ENCODE peak calls at places on chromosomes 16 and 17, in six cellular contexts. E is left ventricle myocardium inferior, X is heart right ventricle, P is breast epithelium, L is left lung, C is cardiac muscle cell. Q is an unnamed sample.

GRCh38 chr16:12437761-12438440 is 365.8 kb downstream of the CPPED1 start:
- DNase-seq in C (no peak), P (no peak), X (no peak), E (no peak), L (no peak), Q (no peak)

GRCh38 chr16:49484454-49484853 is 110.8 kb downstream of the C16orf78 start:
- DNase-seq in E (peak), P (peak), X (peak), C (peak), L (peak), Q (peak)

GRCh38 chr17:72702998-72703397 is 389.5 kb downstream of the SLC39A11 start:
- DNase-seq in P (no peak), C (peak), X (no peak), E (no peak), L (no peak), Q (no peak)

GRCh38 chr16:1877089-1877488 is 5.1 kb upstream of the MEIOB start:
- DNase-seq in X (no peak), L (no peak), C (no peak), P (no peak), E (no peak), Q (no peak)

GRCh38 chr17:51739245-51739886 is 419.1 kb downstream of the CA10 start:
- DNase-seq in E (no peak), C (no peak), P (no peak), L (no peak), X (no peak), Q (no peak)

GRCh38 chr16:30543067-30543466 is 8.4 kb upstream of the ZNF747 start:
- DNase-seq in C (no peak), X (no peak), E (no peak), L (no peak), P (no peak), Q (no peak)

GRCh38 chr17:56629450-56630187 is 36.1 kb downstream of the NOG start:
- DNase-seq in L (no peak), X (no peak), E (no peak), P (no peak), C (peak), Q (no peak)

GRCh38 chr16:21250072-21250923 is 16.8 kb downstream of the ANKS4B start:
- DNase-seq in E (no peak), X (no peak), L (no peak), P (no peak), C (no peak), Q (no peak)

GRCh38 chr17:16352838-16353701 is at the start of gene CENPV:
- DNase-seq in C (peak), E (peak), L (peak), X (peak), P (no peak), Q (peak)

GRCh38 chr17:38609280-38610031 is 3.7 kb upstream of the SRCIN1 start:
- DNase-seq in X (no peak), L (peak), C (no peak), E (no peak), P (no peak), Q (no peak)
- TF ChIP-seq CTCF in X (no peak), L (no peak), C (peak), E (no peak), P (no peak), Q (no peak)

GRCh38 chr17:36675786-36676185 is 74.4 kb downstream of the MRM1 start:
- DNase-seq in P (no peak), E (no peak), C (no peak), X (no peak), L (no peak), Q (no peak)

GRCh38 chr17:36673068-36673467 is 71.7 kb downstream of the MRM1 start:
- DNase-seq in X (no peak), C (no peak), P (no peak), L (no peak), E (no peak), Q (no peak)

GRCh38 chr17:36675250-36675649 is 73.9 kb downstream of the MRM1 start:
- DNase-seq in L (no peak), X (no peak), E (no peak), P (no peak), C (no peak), Q (no peak)

GRCh38 chr17:36674278-36674650 is 72.9 kb downstream of the MRM1 start:
- DNase-seq in X (no peak), L (no peak), P (no peak), C (no peak), E (no peak), Q (no peak)

DNA sequence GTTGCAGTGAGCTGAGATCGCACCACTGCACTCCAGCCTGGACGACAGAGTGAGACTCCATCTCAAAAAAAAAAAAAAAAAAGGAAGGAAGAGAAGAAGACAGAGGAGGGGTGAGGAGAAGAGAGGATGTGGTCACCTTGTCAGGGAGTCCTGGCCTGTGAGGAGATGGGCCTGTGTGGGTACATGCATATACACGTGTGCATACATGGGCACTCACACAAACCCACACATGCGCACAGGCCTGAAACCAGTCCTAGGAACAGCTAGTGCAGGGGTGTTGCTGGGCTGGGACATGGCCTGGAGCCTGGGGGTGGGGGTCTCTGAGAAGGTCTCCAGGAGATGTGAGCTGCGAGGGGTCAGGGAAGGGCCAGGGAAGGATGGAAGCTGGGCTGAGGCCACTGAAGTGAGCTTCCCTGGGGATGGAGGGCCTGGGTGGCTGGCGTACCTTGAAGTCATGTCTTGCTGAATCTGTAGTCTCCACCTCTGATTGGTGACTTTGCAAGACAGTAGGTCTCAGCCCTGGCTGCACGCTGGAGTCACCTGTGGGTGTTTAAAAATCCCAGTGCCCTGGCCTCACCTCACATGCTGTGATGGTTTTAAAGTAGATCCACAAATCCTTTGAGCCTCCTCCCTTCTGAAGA is 72.4 kb downstream of the MRM1 start:
- DNase-seq in P (no peak), C (no peak), E (no peak), X (no peak), L (no peak), Q (no peak)
- H3K27ac ChIP-seq in P (no peak), C (no peak), E (no peak), X (no peak), L (no peak), Q (no peak)

DNA sequence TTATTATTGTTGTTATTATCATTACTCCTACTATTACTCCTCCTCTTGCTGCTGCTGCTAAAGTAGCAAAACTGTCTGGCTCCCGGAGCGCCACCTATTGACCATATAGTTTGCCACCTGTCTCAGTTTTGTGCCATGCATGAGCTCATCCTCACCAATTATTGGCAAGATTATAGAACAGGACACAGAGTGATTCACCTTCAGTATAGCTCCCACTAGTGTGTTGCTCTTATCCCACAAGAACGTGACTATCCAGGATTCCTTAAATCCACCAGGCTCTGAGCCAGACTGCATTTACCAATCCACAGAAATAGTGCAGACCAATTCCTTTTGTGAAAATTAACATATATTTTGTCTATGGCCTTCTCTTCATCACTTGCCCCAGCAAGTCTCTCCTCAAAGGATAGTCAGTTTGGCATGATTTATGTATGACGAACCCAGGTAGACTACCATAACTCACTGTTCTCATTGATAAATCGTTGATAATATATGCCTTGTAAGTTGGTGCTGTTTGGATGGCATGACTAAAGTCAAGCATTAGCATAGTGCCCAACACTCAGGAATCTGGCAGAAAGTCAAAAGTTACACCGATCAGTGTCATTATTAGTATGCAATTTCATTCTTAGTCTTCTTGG is 405.5 kb upstream of the HSBP1 start:
- DNase-seq in X (no peak), E (no peak), C (no peak), P (no peak), L (no peak), Q (no peak)
- TF ChIP-seq CTCF in X (no peak), E (no peak), C (no peak), P (no peak), L (no peak), Q (no peak)

GRCh38 chr17:28620010-28620409 is 6.0 kb upstream of the RSKR start:
- DNase-seq in L (no peak), E (no peak), P (no peak), X (no peak), C (no peak), Q (no peak)

GRCh38 chr17:28623696-28624095 is 9.7 kb upstream of the RSKR start:
- DNase-seq in C (no peak), X (no peak), P (no peak), L (no peak), E (no peak), Q (peak)

GRCh38 chr17:28622186-28622585 is 8.2 kb upstream of the RSKR start:
- DNase-seq in L (no peak), E (no peak), C (no peak), X (no peak), P (no peak), Q (no peak)

GRCh38 chr17:28626818-28627217 is 12.8 kb upstream of the RSKR start:
- DNase-seq in C (no peak), X (no peak), L (no peak), P (no peak), E (no peak), Q (no peak)

DNA sequence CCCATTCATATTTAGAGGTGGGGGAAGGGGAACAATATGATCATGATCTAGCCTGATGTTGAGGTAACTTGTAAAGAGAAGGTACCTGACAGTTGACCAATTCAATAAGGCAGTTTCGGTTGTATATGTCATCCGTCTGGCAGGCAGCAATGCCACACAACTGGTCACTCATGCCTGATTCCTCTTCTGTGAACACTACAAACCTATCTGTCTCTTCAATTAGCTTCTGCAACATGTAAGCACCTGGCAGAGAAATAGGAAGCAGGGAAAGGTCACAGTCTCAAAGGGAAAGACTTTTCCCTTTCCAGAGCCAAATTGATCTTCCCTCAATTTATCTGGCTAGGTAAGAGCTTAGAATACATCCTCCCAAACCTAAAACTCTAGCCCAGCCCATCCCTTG is 10.2 kb upstream of the RSKR start:
- DNase-seq in X (no peak), P (no peak), C (no peak), E (no peak), L (no peak), Q (no peak)
- H3K27ac ChIP-seq in X (no peak), P (no peak), C (no peak), E (peak), L (no peak), Q (peak)

DNA sequence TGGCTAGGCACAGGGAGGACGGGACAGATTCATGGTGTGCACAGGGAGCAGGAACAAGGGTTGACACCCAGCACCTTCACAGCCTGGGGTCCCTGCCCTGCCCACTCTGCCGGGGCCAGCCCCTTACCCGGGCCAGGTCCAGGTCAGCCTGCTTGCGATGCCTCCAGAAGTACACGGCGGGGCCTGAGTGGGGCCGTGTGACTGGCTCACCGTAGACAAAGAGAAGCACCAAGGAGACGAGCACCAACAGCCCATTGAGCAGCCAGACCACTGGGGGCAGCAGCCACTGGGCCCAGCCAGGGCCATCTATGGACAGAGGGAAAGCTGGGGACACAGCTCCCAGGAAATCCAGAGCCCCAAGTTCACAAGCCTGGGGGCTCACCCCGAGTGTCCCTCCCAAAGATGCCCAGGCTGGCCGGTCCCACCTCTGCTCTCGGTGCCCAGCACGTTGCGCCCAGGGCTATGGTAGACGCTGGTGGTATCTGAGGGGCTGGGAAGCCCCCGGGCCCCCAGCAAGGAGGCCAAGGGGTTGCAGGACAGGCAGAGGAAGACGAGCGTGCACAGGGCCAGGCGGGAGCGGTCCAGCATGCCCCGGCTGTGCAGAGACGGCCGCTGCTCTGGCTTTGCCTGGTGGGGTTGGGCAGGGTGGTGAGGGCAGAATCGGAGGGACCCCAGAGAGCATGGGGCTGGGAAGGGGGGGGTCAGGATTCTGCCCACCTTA is 19.8 kb downstream of the SREBF1 start:
- DNase-seq in C (no peak), X (no peak), L (no peak), E (no peak), P (no peak), Q (no peak)
- TF ChIP-seq CTCF in C (no peak), X (no peak), L (no peak), E (no peak), P (no peak), Q (no peak)

GRCh38 chr17:50310455-50311111 is 35.3 kb upstream of the XYLT2 start:
- DNase-seq in L (no peak), P (no peak), C (no peak), E (no peak), X (no peak), Q (no peak)
- H3K27ac ChIP-seq in L (no peak), P (no peak), C (no peak), E (no peak), X (no peak), Q (no peak)

GRCh38 chr17:74006366-74006765 is 197.1 kb upstream of the RPL38 start:
- DNase-seq in P (no peak), C (no peak), L (no peak), X (no peak), E (no peak), Q (no peak)

GRCh38 chr17:74005790-74006189 is 197.7 kb upstream of the RPL38 start:
- DNase-seq in L (no peak), P (no peak), E (no peak), X (no peak), C (no peak), Q (no peak)

GRCh38 chr17:74010903-74011302 is 192.6 kb upstream of the RPL38 start:
- DNase-seq in X (no peak), C (no peak), P (no peak), E (no peak), L (no peak), Q (no peak)

GRCh38 chr17:74011963-74012362 is 191.5 kb upstream of the RPL38 start:
- DNase-seq in C (no peak), L (no peak), P (no peak), X (no peak), E (no peak), Q (no peak)

GRCh38 chr17:74008196-74008595 is 195.3 kb upstream of the RPL38 start:
- DNase-seq in L (no peak), E (no peak), P (no peak), X (no peak), C (peak), Q (no peak)
- TF ChIP-seq CTCF in L (no peak), E (peak), P (no peak), X (peak), C (peak), Q (no peak)

GRCh38 chr17:80819422-80820164 is 172.0 kb upstream of the CHMP6 start:
- DNase-seq in P (peak), E (no peak), X (no peak), C (no peak), L (peak), Q (no peak)
- H3K27ac ChIP-seq in P (no peak), E (no peak), X (no peak), C (no peak), L (peak), Q (no peak)

GRCh38 chr16:740764-741505 is at the start of gene CIAO3:
- DNase-seq in P (peak), L (peak), E (peak), C (peak), X (peak), Q (peak)

GRCh38 chr16:741986-742629 is 1.3 kb upstream of the CIAO3 start:
- DNase-seq in P (no peak), C (no peak), E (no peak), L (peak), X (no peak), Q (no peak)

GRCh38 chr16:746637-747036 is 5.8 kb upstream of the CIAO3 start:
- DNase-seq in P (no peak), C (no peak), L (peak), E (no peak), X (no peak), Q (no peak)

GRCh38 chr16:745739-746138 is 4.9 kb upstream of the CIAO3 start:
- DNase-seq in X (no peak), L (peak), P (no peak), C (no peak), E (no peak), Q (no peak)

DNA sequence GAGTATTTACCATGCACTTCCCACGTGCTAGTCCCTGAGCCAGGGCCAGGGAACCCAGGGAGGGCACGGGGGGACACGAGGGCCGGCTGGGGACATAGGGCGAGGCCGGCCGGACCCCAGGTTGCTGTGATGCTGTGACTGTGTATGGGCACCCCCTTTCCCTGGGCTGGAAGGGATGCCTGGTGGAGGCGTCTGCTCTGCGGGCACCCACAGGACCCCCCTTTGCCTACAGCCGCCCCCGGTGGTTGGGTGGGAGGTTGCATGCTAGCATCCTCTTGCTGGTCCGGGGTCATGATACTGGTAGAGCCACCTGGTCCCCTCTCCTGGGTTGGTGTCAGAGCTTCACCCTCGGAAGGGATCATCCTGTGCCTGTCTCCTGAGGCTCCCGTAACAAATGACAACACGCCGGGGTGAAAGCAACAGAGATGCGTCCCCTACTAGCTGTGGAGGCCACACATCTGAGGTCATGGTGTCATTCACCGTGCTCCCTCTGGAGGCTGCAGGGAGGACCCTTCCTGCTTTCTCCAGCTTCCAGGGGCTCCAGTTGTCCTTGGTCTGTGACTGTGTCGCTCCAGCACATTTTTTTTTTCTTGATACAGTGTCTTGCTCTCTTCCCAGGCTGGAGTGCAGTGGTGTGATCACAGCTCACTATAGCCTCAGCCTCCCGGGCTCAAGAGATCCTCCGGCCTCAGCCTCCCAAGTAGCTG is 3.1 kb upstream of the CIAO3 start:
- DNase-seq in C (no peak), E (no peak), L (peak), P (no peak), X (no peak), Q (no peak)
- TF ChIP-seq CTCF in C (peak), E (no peak), L (no peak), P (no peak), X (no peak), Q (no peak)

GRCh38 chr16:70746708-70747424 is 54.1 kb downstream of the VAC14 start:
- DNase-seq in L (peak), E (peak), P (peak), C (peak), X (peak), Q (peak)
- H3K27ac ChIP-seq in L (peak), E (peak), P (peak), C (no peak), X (no peak), Q (peak)